ENCODE peak calls at places on chromosomes 16 and 17, in ten cellular contexts. O is heart left ventricle, D is stomach, U is IMR-90, L is body of pancreas, N is ovary, W is sigmoid colon, A is uterus, K is endothelial cell of umbilical vein, T is HCT116. Y is an unnamed sample.

GRCh38 chr16:75580-76501 is 2.2 kb upstream of the MPG start:
- DNase-seq in O (peak), D (peak), U (peak), L (peak), N (peak), W (peak), A (peak), K (peak), T (no peak), Y (peak)

GRCh38 chr17:28865946-28866752 is 11.3 kb downstream of the ERAL1 start:
- DNase-seq in O (peak), D (no peak), U (no peak), L (no peak), N (no peak), W (no peak), A (no peak), K (peak), T (no peak), Y (no peak)

GRCh38 chr17:18987862-18988545 is 16.6 kb downstream of the FAM83G start:
- DNase-seq in O (no peak), D (peak), U (no peak), L (no peak), N (no peak), W (no peak), A (no peak), K (no peak), T (no peak), Y (no peak)

GRCh38 chr16:30016555-30017276 is 5.9 kb upstream of the DOC2A start:
- DNase-seq in O (peak), D (no peak), U (no peak), L (no peak), N (no peak), W (no peak), A (no peak), K (no peak), T (no peak), Y (no peak)

GRCh38 chr17:27345141-27345904 is 51.4 kb downstream of the WSB1 start:
- DNase-seq in O (no peak), D (no peak), U (peak), L (peak), N (no peak), W (no peak), A (peak), K (no peak), T (no peak), Y (no peak)

GRCh38 chr17:1957037-1957436 is 68.1 kb downstream of the RTN4RL1 start:
- DNase-seq in O (no peak), D (no peak), U (peak), L (no peak), N (no peak), W (no peak), A (no peak), K (no peak), T (no peak), Y (no peak)

GRCh38 chr17:44959821-44960523 is 8.1 kb downstream of the C1QL1 start:
- DNase-seq in O (no peak), D (no peak), U (no peak), L (no peak), N (no peak), W (peak), A (peak), K (no peak), T (no peak), Y (no peak)

GRCh38 chr17:4678448-4679026 is 25.4 kb downstream of the PELP1 start:
- DNase-seq in O (no peak), D (no peak), U (peak), L (no peak), N (no peak), W (no peak), A (no peak), K (peak), T (peak), Y (no peak)

GRCh38 chr17:41917192-41917591 is 1.6 kb downstream of the ACLY start:
- DNase-seq in O (no peak), D (no peak), U (peak), L (peak), N (no peak), W (no peak), A (no peak), K (peak), T (no peak), Y (no peak)

GRCh38 chr17:43940630-43941029 is 1.6 kb downstream of the PPY start:
- DNase-seq in O (no peak), D (no peak), U (peak), L (peak), N (no peak), W (no peak), A (no peak), K (peak), T (peak), Y (no peak)

GRCh38 chr16:57258910-57259475 is 13.9 kb downstream of the ARL2BP start:
- DNase-seq in O (peak), D (peak), U (no peak), L (no peak), N (no peak), W (peak), A (no peak), K (no peak), T (no peak), Y (no peak)

GRCh38 chr17:58337126-58337599 is 8.6 kb upstream of the TSPOAP1 start:
- DNase-seq in O (no peak), D (no peak), U (peak), L (no peak), N (no peak), W (no peak), A (no peak), K (no peak), T (no peak), Y (no peak)

GRCh38 chr16:606656-607307 is 16.9 kb downstream of the RAB40C start:
- DNase-seq in O (no peak), D (no peak), U (no peak), L (no peak), N (no peak), W (no peak), A (no peak), K (no peak), T (no peak), Y (no peak)

GRCh38 chr17:32490101-32490482 is 3.3 kb downstream of the CDK5R1 start:
- DNase-seq in O (no peak), D (no peak), U (no peak), L (peak), N (no peak), W (no peak), A (no peak), K (no peak), T (no peak), Y (no peak)

GRCh38 chr17:28320215-28321061 is 1.4 kb downstream of the TMEM97 start:
- DNase-seq in O (no peak), D (no peak), U (no peak), L (no peak), N (no peak), W (no peak), A (no peak), K (no peak), T (no peak), Y (no peak)

GRCh38 chr17:64679710-64680216 is 17.7 kb upstream of the SMURF2 start:
- DNase-seq in O (no peak), D (no peak), U (peak), L (no peak), N (no peak), W (no peak), A (no peak), K (peak), T (peak), Y (no peak)

GRCh38 chr17:43545383-43545632 is 832 bp downstream of the ETV4 start:
- DNase-seq in O (no peak), D (peak), U (peak), L (peak), N (no peak), W (no peak), A (no peak), K (no peak), T (no peak), Y (no peak)

GRCh38 chr17:27978689-27979175 is 63.7 kb upstream of the NLK start:
- DNase-seq in O (no peak), D (no peak), U (peak), L (no peak), N (no peak), W (no peak), A (no peak), K (peak), T (no peak), Y (no peak)

GRCh38 chr17:70829876-70830275 is 660.5 kb downstream of the KCNJ2 start:
- DNase-seq in O (no peak), D (no peak), U (peak), L (no peak), N (no peak), W (no peak), A (no peak), K (no peak), T (no peak), Y (no peak)

GRCh38 chr17:63479495-63480184 is 2.8 kb downstream of the ACE start:
- DNase-seq in O (peak), D (no peak), U (no peak), L (no peak), N (no peak), W (no peak), A (no peak), K (no peak), T (no peak), Y (no peak)

DNA sequence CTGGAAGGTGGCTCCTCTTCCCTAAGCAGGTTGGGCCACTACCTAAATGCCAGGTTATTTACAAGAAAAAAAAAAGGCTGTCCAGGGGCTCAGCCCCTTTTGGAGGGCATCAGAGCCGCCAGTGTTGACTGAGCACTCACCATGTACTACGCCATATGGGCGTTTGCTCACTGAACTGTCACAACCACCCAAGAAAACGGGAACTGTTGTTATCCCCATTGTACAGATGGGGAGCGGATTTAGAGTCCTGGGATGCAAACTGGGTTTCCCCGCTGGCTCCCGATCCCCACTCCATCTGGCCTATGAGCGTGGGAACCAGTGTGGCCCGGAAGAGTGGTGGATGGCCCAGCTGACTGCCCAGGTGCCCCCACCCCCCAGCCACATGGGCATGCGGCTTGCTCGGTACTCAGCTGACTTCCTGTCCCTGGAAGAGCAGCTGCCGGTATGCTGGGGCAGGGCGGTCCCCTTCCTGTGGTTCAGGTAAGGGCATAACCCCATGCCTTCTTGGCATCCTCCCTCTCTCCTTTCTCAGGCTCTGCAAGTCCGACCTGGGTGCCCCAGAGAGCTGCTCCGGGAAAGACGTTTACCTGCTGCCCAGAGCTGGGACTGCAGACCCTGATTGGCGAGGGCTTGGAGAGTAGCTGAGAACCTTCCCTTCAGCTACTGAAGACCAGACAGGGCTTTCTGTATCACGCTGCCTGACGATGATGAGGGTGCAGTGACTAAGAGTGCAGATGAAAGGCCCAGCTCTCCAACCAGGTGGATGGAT is 16.3 kb downstream of the SOCS3 start:
- DNase-seq in O (peak), D (peak), U (no peak), L (no peak), N (no peak), W (no peak), A (no peak), K (no peak), T (no peak), Y (no peak)
- H3K27ac ChIP-seq in O (peak), D (peak), U (peak), L (peak), N (peak), W (peak), A (peak), K (peak), T (peak), Y (peak)

GRCh38 chr16:66549284-66550131 is at the start of gene TK2:
- DNase-seq in O (peak), D (peak), U (peak), L (peak), N (peak), W (peak), A (peak), K (peak), T (no peak), Y (no peak)
- TF ChIP-seq POLR2A in O (peak), D (no peak), U (peak), L (peak), N (peak), W (peak), A (peak), K (peak), T (no peak), Y (peak)

GRCh38 chr16:15677447-15677846 is 27.4 kb downstream of the NDE1 start:
- DNase-seq in O (no peak), D (no peak), U (no peak), L (no peak), N (no peak), W (no peak), A (no peak), K (no peak), T (no peak), Y (no peak)
- H3K27ac ChIP-seq in O (no peak), D (no peak), U (no peak), L (no peak), N (no peak), W (no peak), A (no peak), K (no peak), T (no peak), Y (no peak)

GRCh38 chr16:87828071-87828971 is 41.0 kb downstream of the SLC7A5 start:
- DNase-seq in O (no peak), D (peak), U (no peak), L (peak), N (no peak), W (no peak), A (no peak), K (no peak), T (no peak), Y (no peak)
- TF ChIP-seq POLR2A in O (no peak), D (no peak), U (peak), L (no peak), N (no peak), W (no peak), A (no peak), K (no peak), T (no peak), Y (no peak)

DNA sequence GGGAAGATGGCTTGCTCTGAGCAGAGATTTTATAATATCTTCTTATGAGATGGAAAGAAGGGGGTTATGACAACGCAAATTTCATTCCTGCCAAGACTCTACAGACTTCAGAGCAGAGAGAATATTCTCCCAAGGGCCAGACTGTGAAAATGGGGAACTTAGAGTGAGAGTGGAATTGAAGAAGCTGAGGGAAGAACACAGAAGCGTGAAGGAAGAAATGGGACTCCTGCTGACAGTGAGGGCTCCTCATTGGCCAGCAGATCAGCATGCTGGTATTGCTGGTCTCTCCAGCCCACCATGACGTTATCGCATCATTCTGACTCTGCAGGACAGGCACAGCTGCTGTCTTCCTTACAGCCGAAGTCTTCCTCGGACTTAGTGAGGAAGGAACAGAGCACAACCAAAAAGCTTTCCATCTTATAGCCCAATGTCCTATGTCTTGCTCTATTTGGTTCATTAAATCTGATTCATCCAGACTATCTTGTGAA is 24.3 kb downstream of the CCL4 start:
- DNase-seq in O (no peak), D (no peak), U (no peak), L (no peak), N (no peak), W (no peak), A (no peak), K (no peak), T (no peak), Y (no peak)
- H3K27ac ChIP-seq in O (no peak), D (no peak), U (no peak), L (no peak), N (no peak), W (no peak), A (no peak), K (no peak), T (no peak), Y (no peak)

Y was measured in gastrocnemius medialis.